ENCODE peak calls at places on chromosomes 6 and 20, in four cellular contexts. C is stimulated activated CD4-positive, alpha-beta T cell treated with anti-CD3 and anti-CD28 coated beads, Interleukin-12 subunit alpha, Interleukin-12 subunit beta, amount 100 ng/mL, for 48 hours; M is LoVo; L is kidney epithelial cell. H is an unnamed sample.

GRCh38 chr20:10502098-10502526 is 67.0 kb downstream of the SLX4IP start:
- DNase-seq in M (no peak), C (no peak), L (no peak), H (peak; percentile 63)

GRCh38 chr20:58205850-58206249 is 22.6 kb downstream of the ANKRD60 start:
- DNase-seq in C (no peak), L (no peak), M (no peak), H (no peak)

GRCh38 chr20:49794336-49795124 is 18.1 kb upstream of the SLC9A8 start:
- DNase-seq in M (peak; percentile 11), C (no peak), L (no peak), H (peak; percentile 88)

GRCh38 chr6:10407674-10408054 is 7.2 kb downstream of the TFAP2A start:
- DNase-seq in L (no peak), M (no peak), C (no peak), H (no peak)

GRCh38 chr6:17281100-17281496 is at the start of gene RBM24:
- DNase-seq in C (peak; percentile 15), M (peak; percentile 70), L (no peak), H (no peak)

GRCh38 chr20:25486377-25486776 is 78.9 kb downstream of the GINS1 start:
- DNase-seq in L (no peak), M (no peak), C (no peak), H (no peak)

GRCh38 chr6:100465701-100466409 is 1.1 kb upstream of the SIM1 start:
- DNase-seq in C (no peak), M (no peak), L (no peak), H (no peak)

GRCh38 chr6:33826537-33826936 is 22.7 kb upstream of the MLN start:
- DNase-seq in C (no peak), L (no peak), M (no peak), H (no peak)

GRCh38 chr20:24634855-24635254 is 165.4 kb downstream of the SYNDIG1 start:
- DNase-seq in M (peak; percentile 22), L (peak; percentile 64), C (no peak), H (peak; percentile 14)

GRCh38 chr6:111210074-111210729 is 122.9 kb downstream of the SLC16A10 start:
- DNase-seq in M (peak; percentile 60), C (no peak), L (peak; percentile 23), H (peak; percentile 19)

GRCh38 chr6:166253277-166254229 is 54.6 kb downstream of the PRR18 start:
- DNase-seq in M (no peak), L (no peak), C (no peak), H (no peak)

GRCh38 chr20:9815662-9816061 is 23.2 kb downstream of the PAK5 start:
- DNase-seq in L (no peak), C (no peak), M (no peak), H (no peak)

GRCh38 chr6:5556011-5556410 is 294.7 kb downstream of the FARS2 start:
- DNase-seq in L (no peak), M (no peak), C (no peak), H (no peak)

GRCh38 chr20:61896058-61896961 is 169.4 kb downstream of the TAF4 start:
- DNase-seq in C (no peak), L (no peak), M (peak; percentile 27), H (peak; percentile 23)

GRCh38 chr20:891121-892080 is 24.7 kb downstream of the ANGPT4 start:
- DNase-seq in C (no peak), L (peak; percentile 93), M (no peak), H (peak; percentile 22)

GRCh38 chr6:84258268-84258667 is 30.8 kb upstream of the CEP162 start:
- DNase-seq in C (no peak), M (no peak), L (no peak), H (no peak)

GRCh38 chr6:166466178-166467122 is 83.7 kb upstream of the MPC1 start:
- DNase-seq in M (no peak), L (no peak), C (no peak), H (no peak)

GRCh38 chr6:47044418-47044817 is 2.3 kb upstream of the ADGRF1 start:
- DNase-seq in L (peak; percentile 79), C (no peak), M (peak; percentile 94), H (no peak)

GRCh38 chr6:10417681-10418104 is 2.8 kb upstream of the TFAP2A start:
- DNase-seq in C (no peak), M (no peak), L (no peak), H (no peak)

H was measured in HL-60.